ENCODE peak calls at places on chromosomes 6 and 20, in eight cellular contexts. C, Q, F, I, J, G, E and H are unnamed samples.

GRCh38 chr6:90496617-90497016 is 90.3 kb downstream of the MAP3K7 start:
- DNase-seq in C (no peak), Q (no peak), F (no peak), I (no peak), J (peak), G (no peak), E (no peak), H (no peak)

GRCh38 chr6:163983601-163984445 is 569.3 kb downstream of the QKI start:
- DNase-seq in C (no peak), Q (no peak), F (peak), I (no peak), J (no peak), G (no peak), E (no peak), H (no peak)

GRCh38 chr6:36924778-36925396 is 29.7 kb upstream of the PI16 start:
- DNase-seq in C (no peak), Q (no peak), F (no peak), I (no peak), J (no peak), G (no peak), E (no peak), H (no peak)

GRCh38 chr6:54307412-54308036 is 717 bp upstream of the TINAG start:
- DNase-seq in C (no peak), Q (no peak), F (no peak), I (no peak), J (no peak), G (no peak), E (no peak), H (no peak)

GRCh38 chr6:1381397-1382330 is 7.7 kb upstream of the FOXF2 start:
- DNase-seq in C (no peak), Q (peak), F (peak), I (no peak), J (peak), G (peak), E (peak), H (no peak)

GRCh38 chr20:36866164-36866563 is 9.8 kb upstream of the TLDC2 start:
- DNase-seq in C (no peak), Q (no peak), F (no peak), I (no peak), J (no peak), G (no peak), E (no peak), H (no peak)

GRCh38 chr20:40489886-40490285 is 199.2 kb downstream of the MAFB start:
- DNase-seq in C (peak), Q (no peak), F (no peak), I (no peak), J (no peak), G (no peak), E (no peak), H (no peak)

GRCh38 chr6:84882768-84883766 is 118.7 kb upstream of the TBX18 start:
- DNase-seq in C (no peak), Q (no peak), F (no peak), I (no peak), J (no peak), G (no peak), E (no peak), H (no peak)

GRCh38 chr20:46741924-46742692 is 32.7 kb downstream of the SLC2A10 start:
- DNase-seq in C (no peak), Q (no peak), F (no peak), I (no peak), J (peak), G (no peak), E (no peak), H (no peak)

GRCh38 chr20:59821788-59822187 is 111.6 kb downstream of the SYCP2 start:
- DNase-seq in C (no peak), Q (no peak), F (no peak), I (no peak), J (peak), G (no peak), E (no peak), H (no peak)

GRCh38 chr6:43505718-43506117 is 4.4 kb downstream of the LRRC73 start:
- DNase-seq in C (no peak), Q (no peak), F (no peak), I (no peak), J (peak), G (no peak), E (no peak), H (no peak)

GRCh38 chr6:22474283-22474682 is 95.1 kb upstream of the HDGFL1 start:
- DNase-seq in C (no peak), Q (no peak), F (no peak), I (no peak), J (no peak), G (no peak), E (no peak), H (no peak)

GRCh38 chr6:165071906-165072305 is 237.5 kb downstream of the C6orf118 start:
- DNase-seq in C (no peak), Q (no peak), F (no peak), I (no peak), J (no peak), G (no peak), E (no peak), H (no peak)

GRCh38 chr6:41917528-41917927 is 3.4 kb downstream of the MED20 start:
- DNase-seq in C (peak), Q (no peak), F (no peak), I (no peak), J (no peak), G (no peak), E (no peak), H (no peak)

GRCh38 chr6:14851286-14851685 is 394.6 kb upstream of the JARID2 start:
- DNase-seq in C (peak), Q (no peak), F (no peak), I (no peak), J (no peak), G (no peak), E (no peak), H (no peak)

GRCh38 chr6:131460603-131460995 is 112.4 kb upstream of the ARG1 start:
- DNase-seq in C (no peak), Q (no peak), F (no peak), I (no peak), J (no peak), G (no peak), E (no peak), H (no peak)

GRCh38 chr6:89495961-89496535 is 63.1 kb downstream of the ANKRD6 start:
- DNase-seq in C (no peak), Q (no peak), F (no peak), I (no peak), J (no peak), G (no peak), E (no peak), H (no peak)

GRCh38 chr20:20611165-20611564 is 101.3 kb downstream of the RALGAPA2 start:
- DNase-seq in C (no peak), Q (no peak), F (no peak), I (no peak), J (no peak), G (no peak), E (no peak), H (no peak)

GRCh38 chr20:17782768-17783167 is 83.0 kb downstream of the BANF2 start:
- DNase-seq in C (no peak), Q (no peak), F (no peak), I (no peak), J (no peak), G (no peak), E (no peak), H (no peak)

GRCh38 chr6:114342826-114343781 is at the start of gene HS3ST5:
- DNase-seq in C (no peak), Q (peak), F (peak), I (no peak), J (peak), G (no peak), E (no peak), H (peak)
- TF ChIP-seq CTCF in C (peak), Q (peak), F (peak), I (no peak), J (peak), G (no peak), E (no peak), H (no peak)

DNA sequence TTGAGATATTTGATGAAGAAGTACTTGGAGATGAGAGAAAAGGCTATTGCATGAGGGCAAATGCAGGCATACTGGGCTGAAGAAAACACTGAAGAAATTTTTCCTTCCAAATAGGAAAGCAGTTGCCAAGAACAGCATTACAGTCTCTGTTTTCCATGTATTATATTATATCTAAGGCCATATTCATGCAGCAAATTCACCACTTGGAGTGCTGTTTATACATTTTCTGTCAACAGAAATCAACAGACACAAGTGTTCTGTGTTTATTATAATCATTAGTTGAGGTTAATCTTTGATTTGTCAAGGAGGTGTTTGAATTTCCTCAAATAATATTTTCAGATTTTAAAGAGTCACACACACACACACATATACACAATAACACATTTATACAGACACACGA is 268.8 kb upstream of the PLCB4 start:
- DNase-seq in C (no peak), Q (no peak), F (no peak), I (no peak), J (no peak), G (no peak), E (no peak), H (no peak)
- TF ChIP-seq CTCF in C (no peak), Q (peak), F (no peak), I (no peak), J (no peak), G (no peak), E (no peak), H (no peak)

DNA sequence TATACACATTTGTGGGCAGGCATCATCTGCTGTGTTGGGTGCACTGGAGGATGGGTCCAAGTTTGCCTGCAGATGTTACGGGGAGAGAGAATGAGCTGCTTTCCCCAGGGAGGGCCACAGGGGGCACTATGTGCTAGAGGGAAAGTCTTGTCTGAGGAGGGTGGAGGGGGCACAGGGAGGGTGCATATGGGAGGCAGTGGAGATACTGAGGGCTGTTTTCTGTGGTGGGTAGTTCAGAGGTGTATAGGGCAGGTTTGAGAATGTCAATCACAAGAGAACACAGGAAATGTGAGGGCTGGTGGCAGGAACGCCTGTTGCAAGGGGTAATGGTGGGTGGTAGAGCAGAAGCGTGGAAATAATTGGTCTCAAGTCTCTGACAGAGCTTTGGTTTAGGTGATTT is 7.7 kb upstream of the PTPRA start:
- DNase-seq in C (no peak), Q (no peak), F (no peak), I (no peak), J (peak), G (no peak), E (peak), H (no peak)
- TF ChIP-seq CTCF in C (peak), Q (no peak), F (no peak), I (no peak), J (peak), G (no peak), E (peak), H (no peak)

DNA sequence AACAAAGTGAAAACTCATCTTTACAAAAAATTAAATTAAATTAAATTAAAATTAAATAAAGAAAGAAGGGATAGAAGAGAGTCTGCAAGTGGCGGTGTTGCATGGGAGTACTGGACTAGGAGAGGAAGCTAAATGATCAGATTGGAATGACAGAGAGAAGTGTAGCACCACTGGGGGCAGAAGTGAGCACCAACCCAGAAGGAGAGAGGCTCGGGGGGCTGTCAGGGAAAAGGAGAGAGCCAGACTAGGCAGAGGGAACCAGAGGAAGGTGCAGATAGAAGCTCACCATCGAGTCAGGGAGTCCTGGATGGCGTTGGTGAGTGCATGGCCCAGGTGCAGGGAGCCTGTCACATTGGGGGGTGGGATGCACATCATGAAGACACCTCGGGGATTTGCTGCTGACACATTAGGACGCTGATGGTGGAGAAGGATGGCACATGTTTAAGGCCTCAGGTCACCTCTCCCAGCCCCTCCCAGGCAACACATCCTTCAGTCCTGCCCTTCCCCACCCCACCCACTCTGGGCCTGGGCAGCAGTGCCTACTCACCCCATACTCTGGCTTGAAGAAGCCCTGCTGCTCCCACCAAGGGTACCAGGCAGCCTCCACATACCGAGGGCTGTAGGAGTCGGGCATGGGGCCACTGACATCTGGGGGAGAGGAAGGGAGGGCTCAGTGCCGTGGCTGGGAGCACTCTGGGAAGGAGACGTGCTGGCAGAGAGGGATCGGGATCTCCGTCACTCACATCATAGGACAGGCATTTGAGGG is 4.0 kb downstream of the VARS1 start:
- DNase-seq in C (no peak), Q (peak), F (peak), I (no peak), J (peak), G (no peak), E (peak), H (no peak)
- TF ChIP-seq CTCF in C (peak), Q (peak), F (peak), I (peak), J (peak), G (no peak), E (peak), H (peak)

DNA sequence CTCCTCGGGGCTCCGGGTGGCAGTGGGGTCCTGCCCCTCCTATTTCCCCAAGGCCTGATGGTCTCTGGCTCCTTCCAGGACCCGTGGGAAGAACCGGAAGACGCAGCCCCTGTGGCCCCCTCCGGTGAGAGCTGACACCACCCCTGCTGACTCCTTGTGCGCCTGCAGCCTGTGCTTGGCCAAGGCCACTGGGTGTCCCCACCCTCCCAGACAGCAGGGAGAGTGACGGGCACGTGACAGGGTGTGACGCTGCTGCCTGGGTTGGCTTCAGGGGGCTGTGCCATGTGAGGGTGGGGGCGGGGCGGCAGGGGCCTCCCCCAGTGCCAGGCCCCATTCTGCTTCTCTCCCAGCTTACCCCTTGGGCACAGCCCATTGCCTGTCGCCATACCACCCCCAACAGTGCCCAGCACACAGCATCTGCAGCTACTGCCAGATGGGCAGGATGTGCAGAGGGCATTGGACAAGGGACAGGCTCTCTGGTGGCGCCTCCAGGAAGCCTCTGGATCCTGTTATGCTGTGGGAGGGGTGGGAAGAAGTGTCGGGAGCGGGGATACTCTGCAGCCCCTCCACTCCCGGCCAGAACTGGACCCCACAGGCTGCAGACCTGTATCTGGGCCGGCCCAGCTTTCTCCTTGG is 2.9 kb downstream of the BIRC7 start:
- DNase-seq in C (no peak), Q (no peak), F (no peak), I (no peak), J (no peak), G (no peak), E (no peak), H (no peak)
- TF ChIP-seq CTCF in C (no peak), Q (no peak), F (no peak), I (no peak), J (no peak), G (no peak), E (no peak), H (no peak)

DNA sequence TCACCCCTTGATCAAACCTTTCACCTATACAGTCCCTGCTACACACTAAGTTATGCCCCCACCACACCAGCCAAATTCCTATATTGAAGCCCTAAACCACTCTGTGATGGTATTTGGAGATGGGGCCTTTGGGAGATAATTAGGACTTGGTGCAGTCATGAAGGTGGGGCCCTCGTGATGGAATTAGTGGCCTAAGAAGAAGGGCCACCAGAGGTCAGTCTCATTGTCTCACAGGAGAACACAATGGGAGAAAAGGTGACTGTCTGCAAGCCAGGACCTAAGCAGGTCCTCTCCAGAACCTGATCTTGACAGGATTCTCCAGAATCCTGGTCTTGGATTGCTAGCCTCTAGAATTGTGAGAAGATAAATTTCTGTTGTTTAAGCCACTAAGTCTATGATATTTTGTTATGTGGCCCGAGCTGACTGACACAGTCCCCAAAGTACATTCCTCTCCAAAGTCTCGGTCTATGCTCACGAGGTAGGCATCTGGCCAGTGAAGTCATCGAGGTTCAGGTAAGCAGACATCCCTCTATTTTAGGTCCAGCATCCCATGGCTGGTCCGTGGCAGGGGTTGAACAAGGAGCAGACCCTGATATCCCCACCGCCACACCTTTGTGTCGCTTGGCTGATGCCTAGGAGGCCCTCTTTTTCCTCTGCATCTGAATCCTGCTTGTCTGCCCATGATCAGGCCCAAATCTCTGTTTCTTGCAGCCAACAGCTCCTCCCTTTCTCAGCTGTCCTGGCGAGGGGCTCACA is 138.9 kb downstream of the NFATC2 start:
- DNase-seq in C (no peak), Q (no peak), F (no peak), I (no peak), J (no peak), G (no peak), E (no peak), H (no peak)
- TF ChIP-seq CTCF in C (no peak), Q (no peak), F (no peak), I (no peak), J (peak), G (no peak), E (no peak), H (no peak)

DNA sequence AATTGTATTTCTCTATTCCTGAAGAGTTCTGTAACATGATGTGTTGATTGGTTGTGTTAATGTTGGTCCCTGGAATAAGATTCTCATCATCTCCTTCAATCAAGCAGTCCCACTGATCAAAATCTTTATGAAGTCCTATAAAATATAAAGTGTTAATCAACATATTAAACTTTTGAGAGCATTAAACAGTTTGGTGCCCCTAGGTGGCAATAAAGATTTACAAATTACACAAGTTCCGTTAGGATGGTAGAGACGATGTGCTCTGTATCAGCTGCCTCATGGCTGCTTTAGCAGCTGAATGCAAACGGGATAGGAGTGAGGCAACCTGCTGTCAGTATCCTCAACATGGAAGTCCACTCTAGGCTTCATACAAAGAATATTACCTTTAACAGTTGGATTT is 16.9 kb downstream of the TDRD6 start:
- DNase-seq in C (no peak), Q (no peak), F (peak), I (no peak), J (no peak), G (no peak), E (no peak), H (no peak)
- TF ChIP-seq CTCF in C (no peak), Q (no peak), F (no peak), I (peak), J (peak), G (no peak), E (no peak), H (peak)

GRCh38 chr6:32971581-32972352 is 3.4 kb downstream of the BRD2 start:
- DNase-seq in C (peak), Q (peak), F (peak), I (peak), J (peak), G (peak), E (peak), H (peak)
- TF ChIP-seq CTCF in C (no peak), Q (no peak), F (no peak), I (no peak), J (no peak), G (no peak), E (no peak), H (no peak)

DNA sequence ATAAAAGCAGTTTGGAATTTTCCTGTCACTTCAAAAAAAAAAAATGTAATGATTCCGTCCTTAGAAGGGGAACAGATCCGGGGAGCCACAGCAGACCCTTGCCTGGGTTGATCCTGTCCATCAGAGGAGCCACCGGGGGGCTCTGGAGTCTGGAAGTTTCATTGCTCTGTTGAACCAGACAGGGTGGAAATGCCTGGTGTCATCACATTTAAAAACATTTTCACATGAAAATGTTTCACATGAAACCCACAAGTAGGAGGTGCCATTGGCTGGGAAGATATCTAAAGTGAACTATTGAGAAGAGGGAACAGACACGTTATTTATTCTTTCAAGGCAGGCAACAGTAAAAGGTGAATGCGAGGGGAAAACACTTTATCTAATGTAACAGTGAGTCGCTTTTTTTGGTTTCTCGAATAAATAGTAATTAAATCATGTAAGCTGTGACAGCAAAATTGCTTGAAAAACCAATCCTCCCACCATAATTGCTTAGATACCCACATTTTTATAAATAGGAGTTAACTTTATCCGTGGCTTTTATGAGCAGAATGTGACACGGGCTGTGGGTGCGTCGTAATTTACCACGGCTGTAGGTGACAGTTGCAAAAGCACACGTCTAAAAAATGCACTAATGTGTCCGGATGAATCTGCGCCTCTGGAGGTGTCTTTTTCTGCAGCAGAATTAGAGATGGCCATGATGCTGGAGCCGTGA is 323.4 kb downstream of the TAF4 start:
- DNase-seq in C (no peak), Q (no peak), F (no peak), I (no peak), J (no peak), G (no peak), E (no peak), H (no peak)
- TF ChIP-seq CTCF in C (no peak), Q (peak), F (no peak), I (no peak), J (peak), G (no peak), E (no peak), H (no peak)